ENCODE peak calls at places on chromosome 2, in eight cellular contexts. F, L, W, A, N, J, M and K are unnamed samples.

GRCh38 chr2:105262662-105263091 is 21.1 kb downstream of the GPR45 start:
- DNase-seq in J (no peak), W (no peak), L (no peak), A (no peak), F (no peak), N (no peak), M (peak), K (no peak)

GRCh38 chr2:102505290-102505689 is 32.3 kb downstream of the SLC9A4 start:
- DNase-seq in J (no peak), F (peak), M (no peak), L (no peak), N (peak), W (no peak), A (no peak), K (no peak)

GRCh38 chr2:233852056-233852455 is 2.3 kb downstream of the HJURP start:
- DNase-seq in J (no peak), L (peak), F (no peak), A (no peak), N (no peak), M (no peak), W (no peak), K (peak)

GRCh38 chr2:202278944-202279343 is 13.4 kb downstream of the NOP58 start:
- DNase-seq in W (no peak), A (no peak), F (peak), J (peak), M (peak), L (peak), N (no peak), K (peak)

GRCh38 chr2:204842731-204843490 is 297.6 kb downstream of the PARD3B start:
- DNase-seq in A (no peak), M (peak), F (no peak), W (peak), N (peak), J (peak), L (peak), K (peak)

GRCh38 chr2:10285578-10286198 is 17.0 kb upstream of the HPCAL1 start:
- DNase-seq in N (peak), J (peak), W (no peak), F (no peak), A (peak), M (peak), L (peak), K (peak)

GRCh38 chr2:239162141-239162821 is 238.5 kb downstream of the HDAC4 start:
- DNase-seq in W (no peak), L (no peak), F (no peak), M (no peak), A (no peak), N (no peak), J (no peak), K (peak)

GRCh38 chr2:167237478-167237877 is 349.2 kb downstream of the XIRP2 start:
- DNase-seq in J (no peak), M (no peak), L (no peak), N (no peak), W (no peak), A (no peak), F (no peak), K (no peak)

GRCh38 chr2:138959031-138959430 is 178.8 kb upstream of the NXPH2 start:
- DNase-seq in W (no peak), L (no peak), N (no peak), M (no peak), A (no peak), F (no peak), J (no peak), K (no peak)

GRCh38 chr2:235967358-235967757 is 200.8 kb downstream of the GBX2 start:
- DNase-seq in W (no peak), J (no peak), L (no peak), N (no peak), A (no peak), M (no peak), F (no peak), K (no peak)

GRCh38 chr2:234981197-234982095 is 29.6 kb downstream of the SH3BP4 start:
- DNase-seq in L (peak), M (peak), F (no peak), J (peak), A (no peak), W (no peak), N (peak), K (peak)

GRCh38 chr2:38704664-38705063 is 38.8 kb downstream of the GALM start:
- DNase-seq in W (no peak), J (no peak), A (no peak), L (no peak), M (no peak), F (no peak), N (no peak), K (no peak)

GRCh38 chr2:209663149-209663548 is 108.5 kb upstream of the UNC80 start:
- DNase-seq in N (no peak), A (no peak), L (peak), F (no peak), W (no peak), J (peak), M (peak), K (peak)